ENCODE peak calls at places on chromosomes 12 and 14, in six cellular contexts. One of them, this sample, is unnamed. For H3K27me3, the result is how much of the 10 kb centered on the place peaks cover.

GRCh38 chr12:132471011-132471857 is 18.7 kb upstream of the FBRSL1 start:
- DNase-seq in H1: no peak
- DNase-seq in SK-N-SH: no peak
- DNase-seq in K562: peak
- DNase-seq in HCT116: no peak
- DNase-seq in HepG2: peak
- DNase-seq in this sample: no peak

GRCh38 chr14:68367444-68368014 is 425.3 kb downstream of the ZFP36L1 start:
- DNase-seq in H1: no peak
- DNase-seq in SK-N-SH: peak
- DNase-seq in K562: no peak
- DNase-seq in HCT116: no peak
- DNase-seq in HepG2: no peak
- DNase-seq in this sample: no peak

GRCh38 chr12:72570601-72571000 is 298.4 kb downstream of the TRHDE start:
- DNase-seq in H1: peak
- DNase-seq in SK-N-SH: peak
- DNase-seq in K562: no peak
- DNase-seq in HCT116: peak
- DNase-seq in HepG2: peak
- DNase-seq in this sample: no peak

GRCh38 chr14:33959692-33960151 is 8.8 kb upstream of the EGLN3 start:
- DNase-seq in H1: no peak
- DNase-seq in SK-N-SH: peak
- DNase-seq in K562: no peak
- DNase-seq in HCT116: no peak
- DNase-seq in HepG2: no peak
- DNase-seq in this sample: no peak

GRCh38 chr14:95876769-95877490 is at the start of gene TUNAR:
- DNase-seq in H1: peak
- DNase-seq in SK-N-SH: peak
- DNase-seq in K562: no peak
- DNase-seq in HCT116: no peak
- DNase-seq in HepG2: no peak
- DNase-seq in this sample: no peak

GRCh38 chr12:100254876-100255275 is 12.0 kb downstream of the DEPDC4 start:
- DNase-seq in H1: no peak
- DNase-seq in SK-N-SH: no peak
- DNase-seq in K562: no peak
- DNase-seq in HCT116: no peak
- DNase-seq in HepG2: no peak
- DNase-seq in this sample: no peak

GRCh38 chr12:120361506-120362208 is 7.3 kb downstream of the MSI1 start:
- DNase-seq in H1: peak
- DNase-seq in SK-N-SH: peak
- DNase-seq in K562: peak
- DNase-seq in HCT116: no peak
- DNase-seq in HepG2: no peak
- DNase-seq in this sample: no peak

GRCh38 chr14:26200675-26201074 is 397.2 kb downstream of the NOVA1 start:
- DNase-seq in H1: no peak
- DNase-seq in SK-N-SH: no peak
- DNase-seq in K562: no peak
- DNase-seq in HCT116: no peak
- DNase-seq in HepG2: no peak
- DNase-seq in this sample: no peak

GRCh38 chr12:130013771-130014484 is 110.1 kb upstream of the TMEM132D start:
- DNase-seq in H1: peak
- DNase-seq in SK-N-SH: peak
- DNase-seq in K562: peak
- DNase-seq in HCT116: no peak
- DNase-seq in HepG2: peak
- DNase-seq in this sample: no peak

GRCh38 chr12:22712083-22712482 is 87.1 kb downstream of the ETNK1 start:
- DNase-seq in H1: no peak
- DNase-seq in SK-N-SH: no peak
- DNase-seq in K562: no peak
- DNase-seq in HCT116: no peak
- DNase-seq in HepG2: no peak
- DNase-seq in this sample: no peak

GRCh38 chr12:97756741-97757140 is 294.1 kb downstream of the RMST start:
- DNase-seq in H1: no peak
- DNase-seq in SK-N-SH: no peak
- DNase-seq in K562: no peak
- DNase-seq in HCT116: no peak
- DNase-seq in HepG2: no peak
- DNase-seq in this sample: no peak

GRCh38 chr12:58887071-58887470 is 33.2 kb downstream of the LRIG3 start:
- DNase-seq in H1: no peak
- DNase-seq in SK-N-SH: no peak
- DNase-seq in K562: no peak
- DNase-seq in HCT116: no peak
- DNase-seq in HepG2: no peak
- DNase-seq in this sample: no peak

GRCh38 chr12:12449533-12450025 is 92.7 kb downstream of the BORCS5 start:
- DNase-seq in H1: no peak
- DNase-seq in SK-N-SH: no peak
- DNase-seq in K562: no peak
- DNase-seq in HCT116: no peak
- DNase-seq in HepG2: peak
- DNase-seq in this sample: no peak

GRCh38 chr12:9404469-9405260 is 196.5 kb upstream of the PZP start:
- DNase-seq in H1: no peak
- DNase-seq in SK-N-SH: peak
- DNase-seq in K562: no peak
- DNase-seq in HCT116: no peak
- DNase-seq in HepG2: no peak
- DNase-seq in this sample: no peak

GRCh38 chr14:67491285-67491684 is 2.8 kb upstream of the TMEM229B start:
- DNase-seq in H1: no peak
- DNase-seq in SK-N-SH: no peak
- DNase-seq in K562: no peak
- DNase-seq in HCT116: no peak
- DNase-seq in HepG2: no peak
- DNase-seq in this sample: no peak

GRCh38 chr12:131024026-131024425 is 70.3 kb downstream of the ADGRD1 start:
- DNase-seq in H1: no peak
- DNase-seq in SK-N-SH: no peak
- DNase-seq in K562: no peak
- DNase-seq in HCT116: no peak
- DNase-seq in HepG2: no peak
- DNase-seq in this sample: no peak

GRCh38 chr12:113852695-113853490 is 113.2 kb downstream of the RBM19 start:
- DNase-seq in H1: no peak
- DNase-seq in SK-N-SH: no peak
- DNase-seq in K562: no peak
- DNase-seq in HCT116: no peak
- DNase-seq in HepG2: no peak
- DNase-seq in this sample: no peak

GRCh38 chr12:91618281-91618680 is 435.7 kb upstream of the DCN start:
- DNase-seq in H1: no peak
- DNase-seq in SK-N-SH: no peak
- DNase-seq in K562: no peak
- DNase-seq in HCT116: no peak
- DNase-seq in HepG2: no peak
- DNase-seq in this sample: no peak

GRCh38 chr14:31270196-31270772 is 62.7 kb upstream of the HECTD1 start:
- DNase-seq in H1: peak
- DNase-seq in SK-N-SH: no peak
- DNase-seq in K562: no peak
- DNase-seq in HCT116: no peak
- DNase-seq in HepG2: peak
- DNase-seq in this sample: no peak

DNA sequence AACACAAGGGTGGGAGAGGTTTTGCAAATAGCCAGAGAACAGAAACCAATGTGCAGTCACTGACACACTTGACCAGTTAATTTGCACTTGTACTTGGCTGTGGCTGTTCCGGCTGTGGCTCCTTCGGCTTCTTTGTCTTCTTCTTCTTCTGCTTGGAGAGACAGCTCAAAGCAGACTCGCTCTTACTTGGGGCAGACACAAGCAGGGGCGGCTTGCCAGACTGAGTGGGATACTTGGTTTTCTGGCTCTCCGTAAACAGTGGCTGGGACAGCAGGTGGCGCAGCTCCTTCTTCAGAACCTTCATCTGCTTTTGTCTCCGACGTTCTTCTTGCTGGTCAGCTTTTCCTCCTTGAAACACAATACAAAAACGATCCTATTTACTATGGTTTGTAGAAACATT is 25.0 kb downstream of the OTUB2 start:
- DNase-seq in H1: no peak
- DNase-seq in SK-N-SH: no peak
- DNase-seq in K562: no peak
- DNase-seq in HCT116: no peak
- DNase-seq in HepG2: no peak
- DNase-seq in this sample: no peak
- TF ChIP-seq JUND in H1: no peak
- TF ChIP-seq JUND in SK-N-SH: no peak
- TF ChIP-seq JUND in K562: no peak
- TF ChIP-seq JUND in HCT116: no peak
- TF ChIP-seq JUND in HepG2: no peak
- TF ChIP-seq JUND in this sample: no peak

DNA sequence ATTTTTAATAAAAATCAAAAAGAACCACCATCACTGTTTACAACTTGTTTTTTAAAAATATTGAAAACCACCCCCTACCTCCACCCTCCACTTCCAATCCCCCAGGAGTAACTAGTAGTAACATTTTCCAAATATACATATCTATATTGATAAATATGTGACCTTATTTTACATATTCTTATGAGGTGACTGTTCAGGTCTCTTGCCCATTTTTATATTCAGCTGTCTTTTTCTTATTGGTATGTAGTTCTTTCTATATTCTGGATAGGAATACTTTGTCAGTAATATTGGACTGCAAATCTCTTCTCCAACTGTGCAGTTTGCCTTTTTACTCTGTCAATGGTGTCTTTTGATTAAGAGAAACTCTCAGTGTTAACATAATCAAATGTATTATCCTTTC is 59.0 kb upstream of the EIF5 start:
- DNase-seq in H1: no peak
- DNase-seq in SK-N-SH: no peak
- DNase-seq in K562: no peak
- DNase-seq in HCT116: no peak
- DNase-seq in HepG2: no peak
- DNase-seq in this sample: no peak
- H3K27me3 ChIP-seq in H1: under half
- H3K27me3 ChIP-seq in SK-N-SH: under half
- H3K27me3 ChIP-seq in K562: under half
- H3K27me3 ChIP-seq in HCT116: under half
- H3K27me3 ChIP-seq in HepG2: under half
- H3K27me3 ChIP-seq in this sample: under half

GRCh38 chr12:53399896-53400295 is 19.9 kb downstream of the SP1 start:
- DNase-seq in H1: no peak
- DNase-seq in SK-N-SH: no peak
- DNase-seq in K562: no peak
- DNase-seq in HCT116: no peak
- DNase-seq in HepG2: no peak
- DNase-seq in this sample: no peak
- TF ChIP-seq JUND in H1: no peak
- TF ChIP-seq JUND in SK-N-SH: no peak
- TF ChIP-seq JUND in K562: no peak
- TF ChIP-seq JUND in HCT116: no peak
- TF ChIP-seq JUND in HepG2: no peak
- TF ChIP-seq JUND in this sample: no peak

GRCh38 chr12:93565760-93566159 is 6.7 kb upstream of the SOCS2 start:
- DNase-seq in H1: no peak
- DNase-seq in SK-N-SH: no peak
- DNase-seq in K562: no peak
- DNase-seq in HCT116: no peak
- DNase-seq in HepG2: no peak
- DNase-seq in this sample: no peak
- H3K27me3 ChIP-seq in H1: under half
- H3K27me3 ChIP-seq in SK-N-SH: under half
- H3K27me3 ChIP-seq in K562: under half
- H3K27me3 ChIP-seq in HCT116: under half
- H3K27me3 ChIP-seq in HepG2: under half
- H3K27me3 ChIP-seq in this sample: under half

GRCh38 chr12:109519787-109520186 is 42.4 kb downstream of the UBE3B start:
- DNase-seq in H1: no peak
- DNase-seq in SK-N-SH: no peak
- DNase-seq in K562: no peak
- DNase-seq in HCT116: no peak
- DNase-seq in HepG2: no peak
- DNase-seq in this sample: no peak
- TF ChIP-seq JUND in H1: no peak
- TF ChIP-seq JUND in SK-N-SH: no peak
- TF ChIP-seq JUND in K562: no peak
- TF ChIP-seq JUND in HCT116: no peak
- TF ChIP-seq JUND in HepG2: no peak
- TF ChIP-seq JUND in this sample: no peak

GRCh38 chr12:125191361-125192087 is 126.3 kb downstream of the AACS start:
- DNase-seq in H1: no peak
- DNase-seq in SK-N-SH: no peak
- DNase-seq in K562: no peak
- DNase-seq in HCT116: no peak
- DNase-seq in HepG2: no peak
- DNase-seq in this sample: no peak
- H3K27me3 ChIP-seq in H1: under half
- H3K27me3 ChIP-seq in SK-N-SH: under half
- H3K27me3 ChIP-seq in K562: under half
- H3K27me3 ChIP-seq in HCT116: half or more
- H3K27me3 ChIP-seq in HepG2: under half
- H3K27me3 ChIP-seq in this sample: under half